ENCODE peak calls at places on chromosomes 13 and 19, in nine cellular contexts. M is BJ, V is cardiac muscle cell, S is RWPE1, K is fibroblast of lung, R is kidney glomerular epithelial cell, D is NCI-H146, X is Panc1, I is type B pancreatic cell. U is an unnamed sample.

GRCh38 chr19:44847144-44848035 is 1.3 kb downstream of the NECTIN2 start:
- DNase-seq in X (no peak), D (peak), V (peak), I (peak), R (peak), M (no peak), S (peak), K (peak), U (no peak)

GRCh38 chr13:28347456-28348371 is 147.2 kb downstream of the FLT1 start:
- DNase-seq in V (no peak), S (no peak), X (no peak), R (no peak), K (no peak), I (no peak), M (no peak), D (no peak), U (no peak)

GRCh38 chr19:37905936-37906867 is at the start of gene WDR87:
- DNase-seq in X (no peak), I (peak), D (peak), K (no peak), V (no peak), M (no peak), R (no peak), S (peak), U (no peak)

GRCh38 chr13:100363874-100364273 is 224.7 kb downstream of the GGACT start:
- DNase-seq in I (no peak), R (peak), M (peak), V (no peak), D (peak), S (peak), X (no peak), K (peak), U (peak)

GRCh38 chr13:61777902-61778301 is 362.3 kb upstream of the PCDH20 start:
- DNase-seq in R (no peak), X (no peak), D (no peak), I (no peak), K (no peak), M (no peak), S (no peak), V (no peak), U (no peak)

GRCh38 chr13:30792257-30793000 is 57.1 kb downstream of the ALOX5AP start:
- DNase-seq in K (peak), V (no peak), D (no peak), M (peak), I (peak), R (peak), X (no peak), S (peak), U (peak)

GRCh38 chr19:10971107-10971715 is 10.4 kb downstream of the SMARCA4 start:
- DNase-seq in X (no peak), R (no peak), M (no peak), V (no peak), S (no peak), D (no peak), I (no peak), K (no peak), U (no peak)

GRCh38 chr13:25207291-25207690 is 35.2 kb upstream of the AMER2 start:
- DNase-seq in K (no peak), S (no peak), X (no peak), R (no peak), M (no peak), I (no peak), D (no peak), V (no peak), U (no peak)

GRCh38 chr19:40321566-40322270 is 26.5 kb downstream of the C19orf47 start:
- DNase-seq in I (no peak), K (no peak), X (no peak), R (no peak), S (no peak), M (no peak), D (no peak), V (no peak), U (no peak)

GRCh38 chr19:14361824-14362223 is 19.4 kb upstream of the ADGRE5 start:
- DNase-seq in M (no peak), R (no peak), I (no peak), K (no peak), V (peak), X (no peak), D (peak), S (no peak), U (peak)

GRCh38 chr19:5718579-5719273 is 1.2 kb downstream of the LONP1 start:
- DNase-seq in I (no peak), V (no peak), R (peak), D (no peak), S (peak), M (peak), K (peak), X (peak), U (peak)

GRCh38 chr13:57340878-57341277 is 173.9 kb downstream of the PRR20E start:
- DNase-seq in M (no peak), S (no peak), D (no peak), X (no peak), R (no peak), K (no peak), V (no peak), I (no peak), U (no peak)

U was measured in Caki2.